ENCODE peak calls at places on chromosomes 4 and X, in ten cellular contexts. N, A, F, U, I, J, Q, W, P and H are unnamed samples.

GRCh38 chr4:6466756-6467381 is 5.5 kb downstream of the PPP2R2C start:
- DNase-seq in N (no peak), F (no peak), W (no peak), U (no peak), Q (no peak), J (no peak), P (no peak), A (peak; percentile 4), I (no peak), H (no peak)

GRCh38 chr4:108120789-108121188 is 47.9 kb downstream of the LEF1 start:
- DNase-seq in W (no peak), F (no peak), Q (no peak), J (no peak), P (no peak), N (no peak), A (no peak), U (no peak), I (no peak), H (no peak)

GRCh38 chr4:92303621-92304027 is at the start of gene GRID2:
- DNase-seq in W (no peak), Q (no peak), J (no peak), P (no peak), F (peak; percentile 2), N (peak; percentile 10), U (no peak), A (peak; percentile 23), I (peak; percentile 22), H (no peak)

GRCh38 chrX:16653424-16653823 is 3.5 kb downstream of the S100G start:
- DNase-seq in U (no peak), P (no peak), I (no peak), A (no peak), J (no peak), Q (peak; percentile 45), W (no peak), F (no peak), N (no peak), H (no peak)

GRCh38 chr4:172256820-172257219 is 443.6 kb downstream of the GALNTL6 start:
- DNase-seq in P (no peak), W (no peak), J (no peak), A (no peak), N (no peak), U (no peak), Q (no peak), I (no peak), F (no peak), H (no peak)

GRCh38 chrX:131564553-131565229 is 20.8 kb downstream of the OR13H1 start:
- DNase-seq in F (no peak), P (no peak), N (no peak), U (no peak), J (no peak), W (no peak), A (no peak), I (no peak), Q (no peak), H (no peak)

GRCh38 chr4:169485791-169486742 is 126.3 kb downstream of the NEK1 start:
- DNase-seq in W (no peak), J (peak; percentile 47), P (no peak), F (peak; percentile 71), N (peak; percentile 78), U (peak; percentile 36), I (no peak), Q (peak; percentile 11), A (peak; percentile 49), H (peak; percentile 36)

GRCh38 chrX:2967998-2968909 is 38.1 kb upstream of the ARSH start:
- DNase-seq in I (no peak), P (no peak), J (no peak), Q (no peak), N (peak; percentile 5), A (peak; percentile 13), U (peak; percentile 17), F (peak; percentile 29), W (no peak), H (peak; percentile 25)

GRCh38 chr4:54541426-54542118 is 116.2 kb upstream of the KIT start:
- DNase-seq in F (peak; percentile 54), Q (no peak), W (no peak), A (no peak), N (no peak), U (no peak), P (no peak), J (no peak), I (no peak), H (no peak)

GRCh38 chr4:114924311-114924710 is 189.1 kb downstream of the NDST4 start:
- DNase-seq in I (no peak), U (no peak), Q (no peak), J (no peak), F (no peak), W (no peak), A (no peak), N (no peak), P (no peak), H (no peak)

GRCh38 chr4:53489279-53489889 is 101.9 kb downstream of the LNX1 start:
- DNase-seq in J (peak; percentile 32), U (no peak), F (peak; percentile 79), W (no peak), I (no peak), P (no peak), A (no peak), Q (no peak), N (peak; percentile 13), H (no peak)

GRCh38 chrX:111376897-111377601 is 34.9 kb downstream of the DCX start:
- DNase-seq in Q (no peak), I (no peak), P (no peak), W (no peak), U (no peak), F (no peak), N (no peak), A (no peak), J (no peak), H (no peak)

GRCh38 chr4:7978489-7978888 is 38.8 kb upstream of the AFAP1 start:
- DNase-seq in F (no peak), Q (no peak), P (no peak), I (no peak), W (no peak), J (no peak), A (no peak), N (no peak), U (no peak), H (no peak)

GRCh38 chr4:146327859-146328258 is 113.5 kb downstream of the REELD1 start:
- DNase-seq in A (no peak), P (no peak), Q (no peak), I (no peak), U (no peak), J (no peak), F (no peak), N (no peak), W (no peak), H (no peak)

GRCh38 chr4:24322986-24323385 is 261.4 kb downstream of the DHX15 start:
- DNase-seq in A (no peak), J (no peak), N (no peak), I (no peak), P (no peak), F (no peak), Q (no peak), W (no peak), U (no peak), H (no peak)

GRCh38 chrX:153537526-153538295 is 20.3 kb downstream of the ATP2B3 start:
- DNase-seq in W (no peak), F (no peak), P (no peak), J (no peak), U (peak; percentile 49), A (no peak), N (no peak), I (peak; percentile 42), Q (peak; percentile 86), H (no peak)

GRCh38 chrX:149916745-149917392 is 12.5 kb upstream of the HSFX4 start:
- DNase-seq in U (no peak), I (no peak), A (no peak), P (no peak), J (no peak), N (no peak), Q (no peak), W (no peak), F (peak; percentile 1), H (no peak)

DNA sequence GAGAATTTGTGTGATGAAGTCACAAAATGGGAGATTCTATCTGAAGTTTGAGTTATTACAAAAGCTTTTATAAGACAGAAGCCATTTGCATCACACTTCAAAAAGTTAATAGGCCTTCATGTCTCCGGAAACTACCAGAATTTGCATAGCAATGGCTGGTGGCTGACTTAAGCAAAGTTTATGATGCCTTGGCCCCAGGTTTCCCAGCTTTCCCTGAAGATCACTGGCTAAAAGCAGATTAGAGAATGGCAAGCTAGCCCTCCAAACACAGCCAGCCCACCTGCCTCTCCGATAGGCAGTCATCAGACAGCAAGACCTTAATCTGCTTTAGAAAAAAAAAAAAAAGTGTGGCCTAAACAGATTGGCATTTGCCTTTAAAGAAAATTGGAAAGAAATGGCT is 197.8 kb downstream of the HS3ST1 start:
- DNase-seq in W (no peak), Q (no peak), P (no peak), J (no peak), U (no peak), A (no peak), I (no peak), N (no peak), F (no peak), H (no peak)
- TF ChIP-seq POLR2A in W (no peak), Q (no peak), P (no peak), J (no peak), U (no peak), A (no peak), I (no peak), N (no peak), F (no peak), H (no peak)

GRCh38 chrX:45850775-45851433 is 650.2 kb upstream of the DIPK2B start:
- DNase-seq in A (peak; percentile 15), P (no peak), U (no peak), I (peak; percentile 26), F (peak; percentile 28), W (no peak), J (peak; percentile 52), N (no peak), Q (no peak), H (peak; percentile 19)
- H3K27ac ChIP-seq in A (no peak overlapping the region), P (no peak overlapping the region), U (no peak overlapping the region), I (no peak overlapping the region), F (peak overlapping the region; percentile 70), W (peak overlapping the region; percentile 83), J (peak overlapping the region; percentile 99), N (peak overlapping the region; percentile 48), Q (no peak overlapping the region), H (no peak overlapping the region)

GRCh38 chrX:123961268-123962005 is at the start of gene STAG2:
- DNase-seq in J (peak; percentile 94), W (peak; percentile 14), N (peak; percentile 74), I (peak; percentile 79), F (peak; percentile 85), U (peak; percentile 70), A (peak; percentile 83), P (peak; percentile 76), Q (peak; percentile 85), H (peak; percentile 77)
- TF ChIP-seq POLR2A in J (no peak), W (no peak), N (no peak), I (peak; percentile 57), F (no peak), U (no peak), A (no peak), P (no peak), Q (no peak), H (peak; percentile 53)

DNA sequence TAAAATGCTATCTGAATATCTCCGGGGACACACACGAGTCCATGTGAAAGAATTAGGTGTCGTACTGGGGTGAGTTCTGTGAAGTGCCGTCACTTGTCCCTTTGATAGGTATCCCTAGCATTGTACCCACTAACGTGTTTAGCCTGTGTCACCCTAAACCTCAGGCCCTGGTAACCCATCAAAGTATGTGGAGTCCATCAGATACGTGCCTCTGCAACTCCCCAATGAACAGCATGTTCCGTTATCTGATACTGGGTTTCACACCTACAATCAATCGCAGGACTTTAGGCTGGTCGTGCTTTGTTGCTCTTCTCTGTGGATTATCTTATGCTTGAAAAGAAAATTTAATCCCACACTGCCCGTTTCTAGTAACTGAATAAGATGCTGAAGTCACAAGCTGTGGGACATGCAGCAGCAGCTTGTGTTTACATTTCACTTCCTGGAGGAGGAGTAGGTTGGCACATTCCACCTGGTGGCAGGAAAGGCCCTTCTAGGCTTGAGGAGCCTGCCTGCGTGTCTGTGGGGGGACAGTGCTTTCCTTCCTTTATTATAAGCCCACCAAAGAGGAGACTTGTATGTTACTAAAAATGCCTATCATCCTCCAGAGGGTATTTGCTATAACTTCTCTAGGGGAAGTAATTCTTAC is 127.1 kb downstream of the FNIP2 start:
- DNase-seq in Q (no peak), I (no peak), U (no peak), P (no peak), J (peak; percentile 23), W (no peak), A (no peak), N (peak; percentile 44), F (peak; percentile 46), H (peak; percentile 24)
- H3K27ac ChIP-seq in Q (peak overlapping the region; percentile 44), I (no peak overlapping the region), U (no peak overlapping the region), P (no peak overlapping the region), J (peak overlapping the region; percentile 35), W (no peak overlapping the region), A (no peak overlapping the region), N (peak overlapping the region; percentile 56), F (peak overlapping the region; percentile 47), H (no peak overlapping the region)